ENCODE peak calls at places on chromosomes 11 and 22, in nine cellular contexts. T, N, Z, O, D, R, K, F and U are unnamed samples.
A peak's percentile ranks its signal among the peaks of the same experiment; 100 is the strongest.

GRCh38 chr11:102312656-102313055 is 4.6 kb upstream of the BIRC3 start:
- DNase-seq in N (no peak), Z (no peak), K (no peak), O (no peak), D (no peak), T (no peak), R (no peak), F (no peak), U (no peak)

GRCh38 chr22:29914165-29914564 is 31.2 kb downstream of the MTMR3 start:
- DNase-seq in T (no peak), D (no peak), N (peak; percentile 70), O (no peak), F (no peak), R (no peak), K (no peak), Z (no peak), U (no peak)

GRCh38 chr22:44093791-44094190 is 69.7 kb downstream of the PARVB start:
- DNase-seq in D (no peak), K (no peak), O (no peak), N (no peak), R (no peak), T (no peak), Z (no peak), F (no peak), U (no peak)

GRCh38 chr22:31160328-31160978 is 471 bp downstream of the RNF185 start:
- DNase-seq in R (no peak), K (no peak), D (no peak), T (no peak), N (peak; percentile 43), F (no peak), Z (no peak), O (no peak), U (peak; percentile 31)

GRCh38 chr22:17149073-17149815 is 9.8 kb downstream of the HDHD5 start:
- DNase-seq in Z (no peak), F (no peak), N (no peak), K (no peak), R (no peak), D (no peak), T (no peak), O (no peak), U (no peak)

GRCh38 chr11:65607614-65608426 is 6.2 kb downstream of the MAP3K11 start:
- DNase-seq in D (no peak), F (no peak), N (no peak), T (no peak), Z (no peak), O (no peak), K (no peak), R (no peak), U (no peak)

GRCh38 chr11:60854847-60855725 is 664 bp downstream of the PTGDR2 start:
- DNase-seq in R (no peak), D (no peak), K (no peak), O (no peak), F (no peak), N (no peak), T (no peak), Z (no peak), U (no peak)

GRCh38 chr11:36500315-36500721 is 9.8 kb downstream of the TRAF6 start:
- DNase-seq in O (no peak), R (no peak), D (no peak), K (no peak), N (peak; percentile 90), Z (peak; percentile 14), F (no peak), T (no peak), U (peak; percentile 40)

GRCh38 chr11:115745545-115746265 is 241.5 kb upstream of the CADM1 start:
- DNase-seq in T (no peak), F (no peak), Z (no peak), K (no peak), N (no peak), D (no peak), O (no peak), R (no peak), U (no peak)

GRCh38 chr11:116042125-116042524 is 537.9 kb upstream of the CADM1 start:
- DNase-seq in Z (no peak), F (no peak), D (no peak), O (no peak), T (no peak), N (no peak), R (no peak), K (no peak), U (no peak)

GRCh38 chr22:20155330-20156041 is 4.6 kb upstream of the CCDC188 start:
- DNase-seq in R (no peak), K (peak; percentile 16), T (no peak), N (peak; percentile 88), D (peak; percentile 95), O (peak; percentile 54), F (no peak), Z (peak; percentile 45), U (peak; percentile 88)

GRCh38 chr22:40703174-40703573 is 23.9 kb downstream of the MCHR1 start:
- DNase-seq in K (no peak), N (no peak), Z (peak; percentile 30), F (no peak), O (no peak), R (no peak), T (no peak), D (no peak), U (no peak)

GRCh38 chr11:63165710-63166310 is 21.8 kb upstream of the SLC22A24 start:
- DNase-seq in F (no peak), Z (no peak), R (no peak), K (no peak), T (no peak), O (no peak), D (no peak), N (no peak), U (no peak)

GRCh38 chr11:130145328-130145812 is 14.2 kb upstream of the ST14 start:
- DNase-seq in Z (no peak), K (no peak), T (no peak), O (no peak), F (no peak), N (no peak), D (no peak), R (no peak), U (no peak)

GRCh38 chr11:85934599-85935169 is 79.5 kb downstream of the CCDC83 start:
- DNase-seq in Z (no peak), T (no peak), O (no peak), F (no peak), K (no peak), D (no peak), R (no peak), N (no peak), U (no peak)

GRCh38 chr22:44080936-44081853 is 57.1 kb downstream of the PARVB start:
- DNase-seq in R (peak; percentile 49), N (peak; percentile 84), D (peak; percentile 25), Z (peak; percentile 93), T (peak; percentile 87), K (peak; percentile 3), F (peak; percentile 71), O (peak; percentile 44), U (peak; percentile 89)

GRCh38 chr11:129593098-129593497 is 217.4 kb downstream of the BARX2 start:
- DNase-seq in N (no peak), K (no peak), D (no peak), R (no peak), F (no peak), O (no peak), Z (no peak), T (no peak), U (no peak)

GRCh38 chr11:33531743-33532181 is 168.9 kb downstream of the C11orf91 start:
- DNase-seq in Z (no peak), R (no peak), K (no peak), D (no peak), N (peak; percentile 92), O (no peak), F (no peak), T (no peak), U (no peak)

GRCh38 chr22:50190182-50190951 is 4.7 kb downstream of the TRABD start:
- DNase-seq in N (peak; percentile 71), Z (peak; percentile 84), T (peak; percentile 80), O (peak; percentile 56), D (peak; percentile 17), K (no peak), R (peak; percentile 49), F (peak; percentile 89), U (no peak)

GRCh38 chr11:68471360-68472340 is 11.1 kb downstream of the PPP6R3 start:
- DNase-seq in F (no peak), N (no peak), O (no peak), K (no peak), D (no peak), R (no peak), Z (no peak), T (no peak), U (no peak)

GRCh38 chr11:121890377-121890776 is 225.6 kb downstream of the BLID start:
- DNase-seq in R (no peak), N (peak; percentile 78), F (no peak), T (no peak), Z (no peak), O (no peak), D (no peak), K (no peak), U (peak; percentile 46)

GRCh38 chr11:73353422-73353821 is 22.8 kb upstream of the RELT start:
- DNase-seq in N (no peak), O (no peak), K (no peak), F (no peak), R (no peak), T (no peak), D (no peak), Z (no peak), U (no peak)

GRCh38 chr11:59426361-59427067 is at the start of gene OR5A2:
- DNase-seq in K (no peak), T (no peak), Z (peak; percentile 48), R (no peak), F (no peak), N (no peak), O (no peak), D (no peak), U (no peak)

GRCh38 chr11:117410861-117411725 is 83.4 kb downstream of the CEP164 start:
- DNase-seq in T (no peak), D (peak; percentile 29), F (no peak), N (no peak), K (no peak), Z (peak; percentile 60), O (no peak), R (no peak), U (no peak)

GRCh38 chr11:132472411-132473205 is 1059.7 kb downstream of the OPCML start:
- DNase-seq in N (peak; percentile 59), Z (no peak), R (no peak), O (no peak), T (no peak), K (no peak), F (no peak), D (no peak), U (peak; percentile 64)

GRCh38 chr22:26828311-26828710 is 170.9 kb downstream of the MIAT start:
- DNase-seq in K (no peak), F (no peak), R (no peak), O (no peak), N (no peak), Z (no peak), T (no peak), D (no peak), U (no peak)

GRCh38 chr11:93059074-93059957 is 89.9 kb downstream of the MTNR1B start:
- DNase-seq in R (no peak), K (no peak), O (no peak), F (no peak), Z (no peak), D (no peak), N (no peak), T (no peak), U (no peak)

GRCh38 chr11:8060801-8061554 is 20.0 kb upstream of the TUB start:
- DNase-seq in N (peak; percentile 65), O (no peak), Z (no peak), K (no peak), F (peak; percentile 7), R (no peak), D (no peak), T (no peak), U (no peak)

GRCh38 chr11:74380746-74381439 is 17.3 kb downstream of the PGM2L1 start:
- DNase-seq in N (no peak), R (no peak), Z (no peak), O (peak; percentile 42), T (no peak), F (no peak), D (peak; percentile 55), K (no peak), U (no peak)

GRCh38 chr11:72375241-72375640 is 59.1 kb downstream of the CLPB start:
- DNase-seq in N (no peak), K (no peak), Z (no peak), D (no peak), T (no peak), F (no peak), O (no peak), R (no peak), U (no peak)

GRCh38 chr22:26050079-26050478 is 119.2 kb upstream of the SEZ6L start:
- DNase-seq in N (no peak), Z (no peak), T (no peak), D (no peak), F (no peak), R (no peak), K (no peak), O (no peak), U (no peak)